ENCODE peak calls at places on chromosomes 3 and 15, in seven cellular contexts. W, Q, D, P, H, T and Z are unnamed samples.

GRCh38 chr3:132659370-132660055 is at the start of gene ACAD11:
- DNase-seq in W (peak), Q (peak), D (peak), P (peak), H (peak), T (peak), Z (peak)

GRCh38 chr3:136070953-136071949 is 105.7 kb downstream of the PPP2R3A start:
- DNase-seq in W (peak), Q (no peak), D (no peak), P (no peak), H (no peak), T (no peak), Z (no peak)

GRCh38 chr15:59255647-59256380 is 49.2 kb downstream of the LDHAL6B start:
- DNase-seq in W (no peak), Q (no peak), D (no peak), P (peak), H (peak), T (no peak), Z (no peak)

GRCh38 chr15:90059208-90059985 is 42.9 kb downstream of the IDH2 start:
- DNase-seq in W (no peak), Q (peak), D (peak), P (peak), H (no peak), T (no peak), Z (no peak)

GRCh38 chr15:92881838-92882696 is 18.1 kb upstream of the CHD2 start:
- DNase-seq in W (peak), Q (peak), D (peak), P (peak), H (peak), T (peak), Z (peak)

GRCh38 chr15:40279437-40280141 is 3.3 kb downstream of the ANKRD63 start:
- DNase-seq in W (peak), Q (peak), D (peak), P (peak), H (peak), T (peak), Z (no peak)

GRCh38 chr15:40282144-40282869 is 557 bp downstream of the ANKRD63 start:
- DNase-seq in W (peak), Q (no peak), D (peak), P (peak), H (peak), T (no peak), Z (no peak)

GRCh38 chr3:53286727-53287412 is 31.0 kb upstream of the TKT start:
- DNase-seq in W (no peak), Q (no peak), D (no peak), P (no peak), H (no peak), T (no peak), Z (no peak)

GRCh38 chr3:102471001-102471400 is 36.2 kb downstream of the ZPLD1 start:
- DNase-seq in W (no peak), Q (no peak), D (no peak), P (no peak), H (no peak), T (no peak), Z (no peak)

GRCh38 chr3:51538115-51538458 is 432 bp upstream of the RAD54L2 start:
- DNase-seq in W (no peak), Q (no peak), D (no peak), P (no peak), H (peak), T (no peak), Z (no peak)

GRCh38 chr3:131110087-131110486 is 83.4 kb downstream of the NEK11 start:
- DNase-seq in W (peak), Q (no peak), D (no peak), P (no peak), H (no peak), T (no peak), Z (no peak)

GRCh38 chr3:28115316-28115715 is 126.1 kb upstream of the CMC1 start:
- DNase-seq in W (no peak), Q (no peak), D (no peak), P (no peak), H (no peak), T (no peak), Z (no peak)

GRCh38 chr3:14798231-14798630 is 20.5 kb upstream of the FGD5 start:
- DNase-seq in W (no peak), Q (no peak), D (no peak), P (no peak), H (no peak), T (no peak), Z (no peak)

GRCh38 chr15:99016680-99017321 is 9.2 kb upstream of the PGPEP1L start:
- DNase-seq in W (no peak), Q (no peak), D (no peak), P (no peak), H (peak), T (peak), Z (no peak)

GRCh38 chr3:8869613-8870012 is 93.7 kb downstream of the RAD18 start:
- DNase-seq in W (peak), Q (no peak), D (no peak), P (no peak), H (peak), T (no peak), Z (no peak)

GRCh38 chr3:72273615-72274014 is 488.7 kb upstream of the PROK2 start:
- DNase-seq in W (no peak), Q (no peak), D (no peak), P (no peak), H (no peak), T (no peak), Z (no peak)

GRCh38 chr15:65184305-65184943 is 718 bp downstream of the CLPX start:
- DNase-seq in W (peak), Q (peak), D (peak), P (peak), H (peak), T (peak), Z (peak)

GRCh38 chr15:96692826-96693225 is 362.3 kb downstream of the NR2F2 start:
- DNase-seq in W (no peak), Q (no peak), D (no peak), P (no peak), H (no peak), T (no peak), Z (no peak)

GRCh38 chr3:135558150-135558549 is 407.4 kb upstream of the PPP2R3A start:
- DNase-seq in W (no peak), Q (no peak), D (no peak), P (no peak), H (no peak), T (no peak), Z (no peak)

GRCh38 chr3:96931491-96931890 is 117.1 kb downstream of the EPHA6 start:
- DNase-seq in W (no peak), Q (no peak), D (no peak), P (no peak), H (no peak), T (no peak), Z (no peak)

GRCh38 chr3:87771338-87772059 is 287.3 kb downstream of the CGGBP1 start:
- DNase-seq in W (peak), Q (no peak), D (no peak), P (peak), H (no peak), T (no peak), Z (no peak)

GRCh38 chr15:38528279-38528678 is 36.3 kb downstream of the RASGRP1 start:
- DNase-seq in W (peak), Q (no peak), D (no peak), P (no peak), H (no peak), T (no peak), Z (no peak)

GRCh38 chr15:43889072-43889471 is 62.3 kb downstream of the WDR76 start:
- DNase-seq in W (no peak), Q (no peak), D (no peak), P (no peak), H (no peak), T (no peak), Z (no peak)

GRCh38 chr3:158718490-158719170 is 13.6 kb downstream of the RARRES1 start:
- DNase-seq in W (peak), Q (no peak), D (no peak), P (no peak), H (peak), T (no peak), Z (no peak)

GRCh38 chr3:17039579-17039978 is 154.8 kb downstream of the PLCL2 start:
- DNase-seq in W (peak), Q (no peak), D (no peak), P (no peak), H (peak), T (no peak), Z (no peak)

GRCh38 chr3:155106059-155106458 is 25.9 kb downstream of the MME start:
- DNase-seq in W (no peak), Q (no peak), D (no peak), P (no peak), H (no peak), T (no peak), Z (no peak)

GRCh38 chr15:60396100-60396499 is 1.7 kb downstream of the ANXA2 start:
- DNase-seq in W (no peak), Q (no peak), D (no peak), P (peak), H (no peak), T (no peak), Z (no peak)

GRCh38 chr3:189393598-189393997 is 221.8 kb downstream of the TPRG1 start:
- DNase-seq in W (no peak), Q (no peak), D (no peak), P (no peak), H (peak), T (no peak), Z (no peak)

GRCh38 chr3:114067804-114068203 is 11.3 kb downstream of the QTRT2 start:
- DNase-seq in W (no peak), Q (no peak), D (no peak), P (no peak), H (no peak), T (no peak), Z (no peak)

GRCh38 chr3:141410408-141410807 is 42.1 kb downstream of the ZBTB38 start:
- DNase-seq in W (no peak), Q (no peak), D (no peak), P (peak), H (no peak), T (no peak), Z (no peak)
- H3K4me3 ChIP-seq in W (no peak), Q (no peak), D (no peak), P (no peak), H (no peak), T (no peak), Z (no peak)

DNA sequence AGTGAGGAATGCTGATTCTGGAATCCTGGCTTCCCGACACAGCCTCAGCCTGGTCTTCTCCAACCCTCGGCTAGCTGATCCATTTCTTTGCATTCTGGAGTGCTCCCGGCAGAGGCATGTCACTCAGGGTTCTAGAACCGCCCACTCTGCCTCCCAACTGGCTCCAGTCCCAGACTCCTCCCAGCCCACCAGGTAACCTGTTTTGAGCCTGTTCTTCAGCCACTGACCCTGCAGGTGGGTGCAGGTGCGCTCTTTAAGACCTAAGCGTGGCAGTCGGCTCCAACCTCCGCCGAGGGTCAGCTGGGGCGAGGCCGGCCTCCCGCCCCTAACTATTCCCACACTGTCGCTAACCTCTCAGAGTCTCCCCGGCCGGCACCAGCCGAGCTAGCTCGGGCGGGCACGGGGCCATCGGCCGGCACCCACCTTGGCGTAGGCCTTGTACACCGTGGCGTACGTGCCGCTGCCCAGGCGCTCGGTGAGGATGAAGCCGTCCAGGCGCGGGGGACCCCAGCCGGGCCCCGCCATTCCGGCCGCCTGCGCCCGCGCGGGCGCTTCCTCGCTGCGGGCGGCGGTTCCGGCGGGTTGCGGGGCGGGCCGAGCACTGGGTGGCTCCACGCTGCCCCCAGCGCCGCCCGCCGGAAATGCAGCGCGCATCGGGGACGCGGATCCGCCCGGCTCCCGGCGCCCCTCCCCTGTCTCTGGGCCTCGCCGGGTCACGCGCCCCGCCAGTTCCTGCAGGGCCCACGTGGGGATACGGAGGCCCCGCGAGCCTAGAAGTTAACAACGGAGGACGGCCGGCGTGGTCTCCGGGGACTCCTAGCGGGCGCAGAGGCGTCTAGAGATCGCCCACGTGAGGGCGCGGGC is at the start of gene ULK3:
- DNase-seq in W (peak), Q (peak), D (peak), P (peak), H (peak), T (peak), Z (peak)
- TF ChIP-seq POLR2A in W (peak), Q (peak), D (peak), P (peak), H (peak), T (no peak), Z (no peak)

GRCh38 chr15:68025860-68026424 is 28.2 kb upstream of the PIAS1 start:
- DNase-seq in W (no peak), Q (no peak), D (no peak), P (no peak), H (no peak), T (no peak), Z (no peak)
- TF ChIP-seq CTCF in W (no peak), Q (no peak), D (no peak), P (no peak), H (no peak), T (no peak), Z (no peak)

GRCh38 chr3:57758686-57759085 is 2.6 kb downstream of the SLMAP start:
- DNase-seq in W (no peak), Q (no peak), D (no peak), P (no peak), H (no peak), T (no peak), Z (no peak)
- H3K4me3 ChIP-seq in W (peak), Q (peak), D (no peak), P (no peak), H (peak), T (no peak), Z (peak)

GRCh38 chr3:187077537-187077936 is 61.8 kb downstream of the RPL39L start:
- DNase-seq in W (no peak), Q (no peak), D (no peak), P (no peak), H (no peak), T (no peak), Z (no peak)
- TF ChIP-seq POLR2A in W (no peak), Q (no peak), D (no peak), P (no peak), H (no peak), T (no peak), Z (no peak)

GRCh38 chr3:31829826-31830426 is 151.1 kb downstream of the OSBPL10 start:
- DNase-seq in W (no peak), Q (no peak), D (no peak), P (no peak), H (no peak), T (no peak), Z (no peak)
- TF ChIP-seq CTCF in W (no peak), Q (no peak), D (no peak), P (no peak), H (no peak), T (no peak), Z (no peak)